ENCODE peak calls at places on chromosomes 11 and 22, in nine cellular contexts. R is heart left ventricle; M is adrenal gland; X is astrocyte; O is mammary epithelial cell; G is CD8-positive, alpha-beta T cell; Z is GM23338; N is spleen; B is IMR-90. D is an unnamed sample.

GRCh38 chr11:73001615-73002014 is 140.5 kb downstream of the FCHSD2 start:
- DNase-seq in R (no peak), M (no peak), X (peak; percentile 12), O (no peak), G (no peak), Z (no peak), N (no peak), B (no peak), D (no peak)

GRCh38 chr11:13277719-13278619 is at the start of gene BMAL1:
- DNase-seq in R (peak; percentile 87), M (peak; percentile 68), X (no peak), O (no peak), G (peak; percentile 57), Z (peak; percentile 59), N (peak; percentile 96), B (no peak), D (peak; percentile 44)

GRCh38 chr11:62677160-62677559 is 1.7 kb downstream of the UBXN1 start:
- DNase-seq in R (no peak), M (no peak), X (no peak), O (no peak), G (no peak), Z (no peak), N (no peak), B (no peak), D (no peak)

GRCh38 chr11:115653926-115654325 is 149.7 kb upstream of the CADM1 start:
- DNase-seq in R (no peak), M (no peak), X (no peak), O (no peak), G (no peak), Z (no peak), N (no peak), B (no peak), D (no peak)

GRCh38 chr11:112225753-112226061 is 521 bp upstream of the PTS start:
- DNase-seq in R (no peak), M (peak; percentile 78), X (peak; percentile 65), O (no peak), G (no peak), Z (no peak), N (no peak), B (peak; percentile 71), D (peak; percentile 82)

GRCh38 chr22:24134090-24134846 is 47.0 kb upstream of the SUSD2 start:
- DNase-seq in R (no peak), M (no peak), X (no peak), O (no peak), G (peak; percentile 88), Z (peak; percentile 34), N (peak; percentile 90), B (no peak), D (peak; percentile 37)

GRCh38 chr11:86523738-86524602 is 148.4 kb downstream of the ME3 start:
- DNase-seq in R (no peak), M (no peak), X (peak; percentile 98), O (peak; percentile 87), G (no peak), Z (no peak), N (no peak), B (peak; percentile 99), D (no peak)

GRCh38 chr11:100948936-100949335 is 180.7 kb downstream of the PGR start:
- DNase-seq in R (no peak), M (no peak), X (no peak), O (no peak), G (no peak), Z (no peak), N (no peak), B (no peak), D (no peak)

GRCh38 chr11:73752903-73753302 is 8.0 kb downstream of the RAB6A start:
- DNase-seq in R (no peak), M (no peak), X (no peak), O (no peak), G (no peak), Z (peak; percentile 26), N (no peak), B (no peak), D (no peak)

GRCh38 chr11:57299150-57299737 is 25.5 kb downstream of the TNKS1BP1 start:
- DNase-seq in R (no peak), M (no peak), X (no peak), O (no peak), G (no peak), Z (no peak), N (no peak), B (no peak), D (no peak)
- H3K36me3 ChIP-seq in R (peaks cover 50% of the 10 kb centered on the region), M (peaks cover 44% of the 10 kb centered on the region), X (peaks cover 39% of the 10 kb centered on the region), O (peaks cover 38% of the 10 kb centered on the region), G (no peaks in the 10 kb centered on the region), Z (peaks cover 36% of the 10 kb centered on the region), N (peaks cover 63% of the 10 kb centered on the region), B (peaks cover 66% of the 10 kb centered on the region), D (no peaks in the 10 kb centered on the region)

GRCh38 chr11:65569973-65570918 is at the start of gene ZNRD2:
- DNase-seq in R (peak; percentile 99), M (peak; percentile 96), X (peak; percentile 97), O (peak; percentile 99), G (peak; percentile 98), Z (peak; percentile 99), N (peak; percentile 100), B (peak; percentile 99), D (peak; percentile 98)

GRCh38 chr11:65569164-65569972 is 909 bp upstream of the ZNRD2 start:
- DNase-seq in R (peak; percentile 79), M (no peak), X (no peak), O (no peak), G (no peak), Z (no peak), N (no peak), B (no peak), D (no peak)

GRCh38 chr11:65571940-65572339 is 398 bp upstream of the FAM89B start:
- DNase-seq in R (no peak), M (no peak), X (no peak), O (peak; percentile 63), G (peak; percentile 13), Z (peak; percentile 87), N (no peak), B (peak; percentile 44), D (no peak)

GRCh38 chr11:65572356-65573043 is at the start of gene FAM89B:
- DNase-seq in R (peak; percentile 96), M (peak; percentile 92), X (peak; percentile 70), O (peak; percentile 72), G (peak; percentile 91), Z (peak; percentile 91), N (peak; percentile 99), B (peak; percentile 77), D (peak; percentile 92)

GRCh38 chr11:65571420-65571819 is 918 bp upstream of the FAM89B start:
- DNase-seq in R (no peak), M (no peak), X (no peak), O (no peak), G (no peak), Z (no peak), N (peak; percentile 80), B (no peak), D (no peak)
- H3K27ac ChIP-seq in R (peak overlapping the region; percentile 99), M (peak overlapping the region; percentile 94), X (peak overlapping the region; percentile 37), O (peak overlapping the region; percentile 81), G (peak overlapping the region; percentile 94), Z (no peak overlapping the region), N (peak overlapping the region; percentile 96), B (no peak overlapping the region), D (peak overlapping the region; percentile 92)

GRCh38 chr22:29145321-29146072 is 60.2 kb upstream of the EMID1 start:
- DNase-seq in R (no peak), M (peak; percentile 43), X (no peak), O (no peak), G (no peak), Z (no peak), N (peak; percentile 79), B (no peak), D (no peak)
- H3K4me1 ChIP-seq in R (no peaks in the 10 kb centered on the region), M (peaks cover 30% of the 10 kb centered on the region), X (no peaks in the 10 kb centered on the region), O (peaks cover 3% of the 10 kb centered on the region), G (no peaks in the 10 kb centered on the region), Z (peaks cover 18% of the 10 kb centered on the region), N (no peaks in the 10 kb centered on the region), B (no peaks in the 10 kb centered on the region), D (no peaks in the 10 kb centered on the region)

GRCh38 chr11:118783724-118784495 is 7.1 kb downstream of the DDX6 start:
- DNase-seq in R (peak; percentile 72), M (no peak), X (no peak), O (no peak), G (no peak), Z (no peak), N (no peak), B (no peak), D (no peak)

GRCh38 chr11:118774032-118774431 is 16.9 kb downstream of the DDX6 start:
- DNase-seq in R (no peak), M (no peak), X (no peak), O (no peak), G (no peak), Z (no peak), N (no peak), B (no peak), D (no peak)

DNA sequence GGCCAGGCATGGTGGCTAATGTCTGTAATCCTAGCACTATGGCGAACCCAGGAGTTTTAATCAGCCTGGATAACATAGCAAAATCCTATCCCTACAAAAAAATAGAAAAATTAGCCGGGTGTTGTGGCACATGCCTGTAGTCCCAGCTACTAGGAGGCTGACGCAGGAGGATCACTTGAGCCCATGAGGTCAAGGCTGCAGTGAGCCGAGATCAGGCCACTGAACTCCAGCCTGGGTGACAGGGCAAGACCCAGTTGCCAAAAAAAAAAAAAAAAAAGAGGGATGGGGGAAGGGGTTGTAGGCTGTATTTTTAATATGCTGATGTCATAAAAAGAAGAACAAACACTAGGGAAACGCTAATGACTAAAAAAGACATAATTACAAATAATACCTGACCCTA is 12.1 kb downstream of the DDX6 start:
- DNase-seq in R (no peak), M (peak; percentile 61), X (no peak), O (no peak), G (no peak), Z (no peak), N (no peak), B (no peak), D (no peak)
- H3K36me3 ChIP-seq in R (peaks cover 99% of the 10 kb centered on the region), M (peaks cover 76% of the 10 kb centered on the region), X (peaks cover 64% of the 10 kb centered on the region), O (peaks cover 42% of the 10 kb centered on the region), G (peaks cover 62% of the 10 kb centered on the region), Z (peaks cover 72% of the 10 kb centered on the region), N (peaks cover 100% of the 10 kb centered on the region), B (peaks cover 67% of the 10 kb centered on the region), D (no peaks in the 10 kb centered on the region)

GRCh38 chr11:122162095-122162494 is 46.1 kb upstream of the BLID start:
- DNase-seq in R (no peak), M (no peak), X (no peak), O (peak; percentile 72), G (no peak), Z (no peak), N (no peak), B (no peak), D (no peak)
- H3K27ac ChIP-seq in R (no peak overlapping the region), M (no peak overlapping the region), X (peak overlapping the region; percentile 94), O (peak overlapping the region; percentile 73), G (no peak overlapping the region), Z (no peak overlapping the region), N (no peak overlapping the region), B (peak overlapping the region; percentile 51), D (peak overlapping the region; percentile 93)